ENCODE peak calls at places on chromosome X, in eight cellular contexts. M is breast epithelium, Z is hepatocyte, N is suprapubic skin, C is colonic mucosa, K is psoas muscle, A is IMR-90, Y is endothelial cell of umbilical vein. U is an unnamed sample.

GRCh38 chrX:22526339-22526738 is 253.6 kb downstream of the CBLL2 start:
- DNase-seq in N (no peak), K (no peak), Z (no peak), C (no peak), A (peak), Y (peak), M (no peak), U (no peak)

GRCh38 chrX:11196476-11196875 is 85.3 kb downstream of the HCCS start:
- DNase-seq in C (no peak), Z (no peak), M (no peak), N (no peak), A (no peak), Y (no peak), K (no peak), U (no peak)

GRCh38 chrX:18874560-18875255 is 109.2 kb downstream of the PHKA2 start:
- DNase-seq in A (no peak), C (no peak), M (no peak), K (no peak), N (no peak), Z (peak), Y (no peak), U (no peak)

GRCh38 chrX:131058136-131058868 is at the start of gene ARHGAP36:
- DNase-seq in Y (no peak), M (no peak), A (no peak), Z (peak), C (no peak), N (no peak), K (no peak), U (no peak)

GRCh38 chrX:72340572-72340971 is 34.9 kb upstream of the CITED1 start:
- DNase-seq in C (no peak), A (no peak), M (no peak), N (no peak), K (no peak), Z (no peak), Y (no peak), U (no peak)

GRCh38 chrX:46325312-46325877 is 219.8 kb downstream of the ZNF674 start:
- DNase-seq in C (no peak), Z (peak), A (peak), Y (peak), K (no peak), N (no peak), M (no peak), U (no peak)

GRCh38 chrX:7153231-7153630 is 5.3 kb upstream of the PUDP start:
- DNase-seq in K (no peak), Z (no peak), A (no peak), N (no peak), C (no peak), M (no peak), Y (no peak), U (no peak)

GRCh38 chrX:40006025-40007017 is 91.4 kb downstream of the BCOR start:
- DNase-seq in M (peak), Z (peak), C (peak), K (peak), A (no peak), N (peak), Y (no peak), U (no peak)

GRCh38 chrX:5683996-5684395 is 544.7 kb downstream of the NLGN4X start:
- DNase-seq in N (no peak), C (no peak), Z (no peak), M (no peak), K (no peak), Y (no peak), A (no peak), U (no peak)

GRCh38 chrX:153871946-153872878 is 13.8 kb downstream of the L1CAM start:
- DNase-seq in Z (no peak), C (no peak), M (no peak), N (no peak), Y (no peak), A (no peak), K (no peak), U (no peak)

GRCh38 chrX:75273483-75273882 is 402 bp upstream of the UPRT start:
- DNase-seq in A (no peak), N (no peak), Y (no peak), C (peak), K (no peak), M (no peak), Z (peak), U (no peak)

GRCh38 chrX:39764441-39764914 is 333.3 kb downstream of the BCOR start:
- DNase-seq in Y (no peak), C (no peak), A (peak), N (no peak), K (no peak), Z (no peak), M (no peak), U (no peak)

GRCh38 chrX:151030845-151031244 is 47.7 kb downstream of the HMGB3 start:
- DNase-seq in C (no peak), K (no peak), A (no peak), Z (no peak), N (no peak), Y (no peak), M (no peak), U (no peak)

GRCh38 chrX:151711154-151711553 is 4.7 kb upstream of the FATE1 start:
- DNase-seq in M (no peak), K (no peak), N (peak), A (no peak), Z (no peak), C (no peak), Y (no peak), U (no peak)

GRCh38 chrX:70769659-70770232 is 138.8 kb downstream of the TEX11 start:
- DNase-seq in Z (no peak), N (no peak), A (peak), Y (peak), C (no peak), K (no peak), M (no peak), U (no peak)

GRCh38 chrX:47674776-47675175 is 15.8 kb upstream of the UXT start:
- DNase-seq in M (no peak), Y (no peak), C (no peak), K (no peak), N (no peak), A (no peak), Z (no peak), U (no peak)

GRCh38 chrX:153469811-153470410 is 465 bp downstream of the HAUS7 start:
- DNase-seq in C (no peak), N (no peak), Y (peak), A (peak), K (peak), Z (peak), M (no peak), U (no peak)

GRCh38 chrX:140087865-140088264 is 122.5 kb upstream of the CXorf66 start:
- DNase-seq in N (no peak), M (no peak), Z (no peak), A (no peak), C (no peak), K (no peak), Y (no peak), U (no peak)

GRCh38 chrX:44105228-44105913 is 132.2 kb upstream of the NDP start:
- DNase-seq in Z (no peak), K (no peak), M (no peak), Y (no peak), N (no peak), C (no peak), A (no peak), U (no peak)

GRCh38 chrX:1316527-1316926 is 20.1 kb upstream of the IL3RA start:
- DNase-seq in Y (no peak), Z (no peak), N (peak), K (peak), A (no peak), C (peak), M (no peak), U (no peak)

GRCh38 chrX:21748235-21748634 is 9.7 kb downstream of the SMPX start:
- DNase-seq in M (no peak), N (no peak), C (no peak), A (no peak), K (no peak), Z (no peak), Y (peak), U (no peak)

GRCh38 chrX:93242897-93243296 is 430.5 kb downstream of the NAP1L3 start:
- DNase-seq in Z (no peak), C (no peak), Y (no peak), A (no peak), K (no peak), N (no peak), M (no peak), U (no peak)

GRCh38 chrX:147827070-147827469 is 84.6 kb upstream of the FMR1 start:
- DNase-seq in A (no peak), K (no peak), M (no peak), Y (no peak), N (no peak), Z (no peak), C (no peak), U (no peak)

GRCh38 chrX:37686348-37686736 is 751 bp downstream of the XK start:
- DNase-seq in Y (no peak), N (no peak), K (no peak), C (no peak), A (no peak), M (no peak), Z (no peak), U (no peak)

GRCh38 chrX:139559383-139560042 is 29.0 kb downstream of the F9 start:
- DNase-seq in Z (peak), M (no peak), Y (peak), C (peak), K (no peak), N (no peak), A (peak), U (no peak)

GRCh38 chrX:85244411-85245210 is 820 bp downstream of the ZNF711 start:
- DNase-seq in Z (peak), Y (peak), C (peak), K (no peak), A (peak), M (no peak), N (no peak), U (no peak)

GRCh38 chrX:115344885-115345653 is 55.6 kb downstream of the LUZP4 start:
- DNase-seq in A (peak), Z (peak), Y (peak), C (peak), M (peak), N (peak), K (peak), U (peak)

GRCh38 chrX:115350696-115351408 is 61.3 kb downstream of the LUZP4 start:
- DNase-seq in C (no peak), K (no peak), Z (peak), A (no peak), Y (no peak), M (no peak), N (no peak), U (no peak)

GRCh38 chrX:115345654-115346014 is 56.1 kb downstream of the LUZP4 start:
- DNase-seq in M (no peak), N (no peak), Z (no peak), K (no peak), A (no peak), C (no peak), Y (no peak), U (no peak)

GRCh38 chrX:115348440-115349225 is 59.1 kb downstream of the LUZP4 start:
- DNase-seq in M (no peak), K (no peak), C (no peak), N (no peak), Z (no peak), A (no peak), Y (no peak), U (no peak)
- TF ChIP-seq CTCF in M (no peak), K (no peak), C (no peak), N (no peak), Z (no peak), A (no peak), Y (no peak), U (no peak)

GRCh38 chrX:149527705-149528104 is 13.1 kb upstream of the EOLA1 start:
- DNase-seq in Z (no peak), N (no peak), M (no peak), Y (peak), A (peak), K (no peak), C (no peak), U (no peak)

GRCh38 chrX:149528381-149528780 is 12.4 kb upstream of the EOLA1 start:
- DNase-seq in Z (no peak), Y (no peak), M (no peak), N (no peak), C (no peak), A (no peak), K (no peak), U (no peak)

DNA sequence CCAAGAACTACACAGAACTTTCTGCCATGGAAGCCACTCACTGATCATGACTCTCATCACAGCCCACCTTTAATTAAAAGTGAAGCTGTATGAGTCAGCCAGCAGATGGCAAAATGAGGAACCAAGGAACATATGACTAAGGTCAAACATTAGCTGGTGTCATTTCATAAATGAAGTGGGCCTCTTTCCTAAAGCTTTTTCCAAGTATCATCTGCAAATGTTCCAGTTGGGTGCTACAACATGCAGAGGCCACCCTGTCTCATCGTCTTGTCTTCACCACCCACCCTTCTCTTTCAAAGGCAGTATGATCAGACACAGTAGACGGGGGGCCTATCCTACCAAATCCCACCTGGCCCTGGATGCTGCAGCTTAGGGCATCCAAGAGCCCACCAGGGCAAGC is 9.2 kb upstream of the EOLA1 start:
- DNase-seq in A (no peak), K (no peak), N (no peak), Z (no peak), C (no peak), Y (no peak), M (no peak), U (no peak)
- H3K27ac ChIP-seq in A (no peak), K (no peak), N (no peak), Z (no peak), C (no peak), Y (no peak), M (no peak), U (no peak)

GRCh38 chrX:101219116-101219839 is at the start of gene DRP2:
- DNase-seq in C (no peak), Z (no peak), K (no peak), Y (peak), A (peak), M (no peak), N (no peak), U (no peak)
- H3K4me3 ChIP-seq in C (no peak), Z (no peak), K (no peak), Y (no peak), A (peak), M (no peak), N (no peak), U (peak)

GRCh38 chrX:31268359-31268758 is 196.5 kb upstream of the FTHL17 start:
- DNase-seq in A (peak), M (no peak), Z (no peak), N (no peak), K (no peak), Y (no peak), C (no peak), U (no peak)
- TF ChIP-seq CTCF in A (peak), M (no peak), Z (peak), N (no peak), K (no peak), Y (no peak), C (no peak), U (no peak)

GRCh38 chrX:23952984-23953907 is 45.4 kb downstream of the CXorf58 start:
- DNase-seq in N (no peak), Y (peak), A (no peak), M (no peak), C (no peak), K (no peak), Z (no peak), U (no peak)
- H3K27ac ChIP-seq in N (no peak), Y (peak), A (no peak), M (no peak), C (no peak), K (no peak), Z (no peak), U (peak)

U was measured in coronary artery.